ENCODE peak calls at places on chromosomes 16 and 17, in six cellular contexts. One of them, this sample, is unnamed.

GRCh38 chr17:37746617-37747016 is 1.8 kb upstream of the HNF1B start:
- DNase-seq in heart left ventricle: no peak
- DNase-seq in stimulated activated CD4-positive, alpha-beta T cell treated with anti-CD3 and anti-CD28 coated beads, Interleukin-4, amount 100 ng/mL, for 4 hours: no peak
- DNase-seq in Ammon's horn: no peak
- DNase-seq in fibroblast of the conjunctiva: no peak
- DNase-seq in T47D: no peak
- DNase-seq in this sample: no peak

GRCh38 chr17:79563237-79564013 is 47.4 kb downstream of the RBFOX3 start:
- DNase-seq in fibroblast of the conjunctiva: no peak
- DNase-seq in Ammon's horn: no peak
- DNase-seq in T47D: no peak
- DNase-seq in heart left ventricle: no peak
- DNase-seq in stimulated activated CD4-positive, alpha-beta T cell treated with anti-CD3 and anti-CD28 coated beads, Interleukin-4, amount 100 ng/mL, for 4 hours: no peak
- DNase-seq in this sample: peak; percentile 53

GRCh38 chr16:72673118-72673517 is 374.8 kb downstream of the ZFHX3 start:
- DNase-seq in Ammon's horn: no peak
- DNase-seq in T47D: no peak
- DNase-seq in stimulated activated CD4-positive, alpha-beta T cell treated with anti-CD3 and anti-CD28 coated beads, Interleukin-4, amount 100 ng/mL, for 4 hours: no peak
- DNase-seq in fibroblast of the conjunctiva: no peak
- DNase-seq in heart left ventricle: no peak
- DNase-seq in this sample: no peak

GRCh38 chr17:67619555-67619954 is 98.2 kb upstream of the NOL11 start:
- DNase-seq in heart left ventricle: no peak
- DNase-seq in fibroblast of the conjunctiva: no peak
- DNase-seq in T47D: no peak
- DNase-seq in Ammon's horn: no peak
- DNase-seq in stimulated activated CD4-positive, alpha-beta T cell treated with anti-CD3 and anti-CD28 coated beads, Interleukin-4, amount 100 ng/mL, for 4 hours: no peak
- DNase-seq in this sample: no peak

GRCh38 chr16:68902376-68903345 is 59.3 kb downstream of the TANGO6 start:
- DNase-seq in Ammon's horn: peak; percentile 50
- DNase-seq in fibroblast of the conjunctiva: peak; percentile 39
- DNase-seq in T47D: peak; percentile 33
- DNase-seq in heart left ventricle: no peak
- DNase-seq in stimulated activated CD4-positive, alpha-beta T cell treated with anti-CD3 and anti-CD28 coated beads, Interleukin-4, amount 100 ng/mL, for 4 hours: no peak
- DNase-seq in this sample: peak; percentile 74

GRCh38 chr17:72151565-72152391 is 31.0 kb downstream of the SOX9 start:
- DNase-seq in Ammon's horn: peak; percentile 82
- DNase-seq in stimulated activated CD4-positive, alpha-beta T cell treated with anti-CD3 and anti-CD28 coated beads, Interleukin-4, amount 100 ng/mL, for 4 hours: no peak
- DNase-seq in heart left ventricle: no peak
- DNase-seq in T47D: peak; percentile 64
- DNase-seq in fibroblast of the conjunctiva: no peak
- DNase-seq in this sample: peak; percentile 74

GRCh38 chr16:50196736-50197135 is 43.6 kb downstream of the TENT4B start:
- DNase-seq in T47D: no peak
- DNase-seq in fibroblast of the conjunctiva: no peak
- DNase-seq in Ammon's horn: no peak
- DNase-seq in heart left ventricle: no peak
- DNase-seq in stimulated activated CD4-positive, alpha-beta T cell treated with anti-CD3 and anti-CD28 coated beads, Interleukin-4, amount 100 ng/mL, for 4 hours: no peak
- DNase-seq in this sample: peak; percentile 81

GRCh38 chr16:27462846-27463682 is 61.1 kb downstream of the IL21R start:
- DNase-seq in Ammon's horn: no peak
- DNase-seq in fibroblast of the conjunctiva: no peak
- DNase-seq in T47D: no peak
- DNase-seq in stimulated activated CD4-positive, alpha-beta T cell treated with anti-CD3 and anti-CD28 coated beads, Interleukin-4, amount 100 ng/mL, for 4 hours: no peak
- DNase-seq in heart left ventricle: peak; percentile 54
- DNase-seq in this sample: no peak

GRCh38 chr17:39754161-39754957 is 16.6 kb downstream of the GRB7 start:
- DNase-seq in T47D: peak; percentile 93
- DNase-seq in heart left ventricle: peak; percentile 98
- DNase-seq in Ammon's horn: peak; percentile 84
- DNase-seq in fibroblast of the conjunctiva: peak; percentile 75
- DNase-seq in stimulated activated CD4-positive, alpha-beta T cell treated with anti-CD3 and anti-CD28 coated beads, Interleukin-4, amount 100 ng/mL, for 4 hours: peak; percentile 91
- DNase-seq in this sample: peak; percentile 91